ENCODE peak calls at places on chromosomes 6 and 20, in six cellular contexts. One of them, this sample, is unnamed.

GRCh38 chr20:36470482-36471062 is 70.7 kb upstream of the MYL9 start:
- DNase-seq in cardiac fibroblast: no peak
- DNase-seq in foreskin fibroblast: no peak
- DNase-seq in RWPE1: no peak
- DNase-seq in activated CD8-positive, alpha-beta memory T cell treated with anti-CD3 and anti-CD28 coated beads, Interleukin-2, amount 10 ng/mL, durations not matched to agents 7 days and 5 days: no peak
- DNase-seq in neural progenitor cell: no peak
- DNase-seq in this sample: peak

GRCh38 chr6:79048611-79049010 is 29.4 kb downstream of the PHIP start:
- DNase-seq in cardiac fibroblast: peak
- DNase-seq in foreskin fibroblast: peak
- DNase-seq in RWPE1: peak
- DNase-seq in activated CD8-positive, alpha-beta memory T cell treated with anti-CD3 and anti-CD28 coated beads, Interleukin-2, amount 10 ng/mL, durations not matched to agents 7 days and 5 days: no peak
- DNase-seq in neural progenitor cell: peak
- DNase-seq in this sample: no peak

GRCh38 chr6:169086020-169086419 is 167.6 kb downstream of the THBS2 start:
- DNase-seq in cardiac fibroblast: peak
- DNase-seq in foreskin fibroblast: no peak
- DNase-seq in RWPE1: no peak
- DNase-seq in activated CD8-positive, alpha-beta memory T cell treated with anti-CD3 and anti-CD28 coated beads, Interleukin-2, amount 10 ng/mL, durations not matched to agents 7 days and 5 days: no peak
- DNase-seq in neural progenitor cell: no peak
- DNase-seq in this sample: no peak

GRCh38 chr6:89411019-89411268 is 1.1 kb downstream of the RRAGD start:
- DNase-seq in cardiac fibroblast: no peak
- DNase-seq in foreskin fibroblast: peak
- DNase-seq in RWPE1: no peak
- DNase-seq in activated CD8-positive, alpha-beta memory T cell treated with anti-CD3 and anti-CD28 coated beads, Interleukin-2, amount 10 ng/mL, durations not matched to agents 7 days and 5 days: no peak
- DNase-seq in neural progenitor cell: no peak
- DNase-seq in this sample: no peak

GRCh38 chr6:34529665-34530327 is 26.3 kb downstream of the SPDEF start:
- DNase-seq in cardiac fibroblast: no peak
- DNase-seq in foreskin fibroblast: no peak
- DNase-seq in RWPE1: no peak
- DNase-seq in activated CD8-positive, alpha-beta memory T cell treated with anti-CD3 and anti-CD28 coated beads, Interleukin-2, amount 10 ng/mL, durations not matched to agents 7 days and 5 days: no peak
- DNase-seq in neural progenitor cell: no peak
- DNase-seq in this sample: no peak

GRCh38 chr6:44255848-44256247 is 1.5 kb downstream of the SLC35B2 start:
- DNase-seq in cardiac fibroblast: no peak
- DNase-seq in foreskin fibroblast: peak
- DNase-seq in RWPE1: no peak
- DNase-seq in activated CD8-positive, alpha-beta memory T cell treated with anti-CD3 and anti-CD28 coated beads, Interleukin-2, amount 10 ng/mL, durations not matched to agents 7 days and 5 days: no peak
- DNase-seq in neural progenitor cell: no peak
- DNase-seq in this sample: no peak

GRCh38 chr6:31952140-31952805 is 6.4 kb downstream of the CFB start:
- DNase-seq in cardiac fibroblast: peak
- DNase-seq in foreskin fibroblast: peak
- DNase-seq in RWPE1: peak
- DNase-seq in activated CD8-positive, alpha-beta memory T cell treated with anti-CD3 and anti-CD28 coated beads, Interleukin-2, amount 10 ng/mL, durations not matched to agents 7 days and 5 days: peak
- DNase-seq in neural progenitor cell: peak
- DNase-seq in this sample: no peak

GRCh38 chr20:2619961-2620595 is 32.4 kb upstream of the NOP56 start:
- DNase-seq in cardiac fibroblast: peak
- DNase-seq in foreskin fibroblast: peak
- DNase-seq in RWPE1: peak
- DNase-seq in activated CD8-positive, alpha-beta memory T cell treated with anti-CD3 and anti-CD28 coated beads, Interleukin-2, amount 10 ng/mL, durations not matched to agents 7 days and 5 days: no peak
- DNase-seq in neural progenitor cell: no peak
- DNase-seq in this sample: no peak

GRCh38 chr6:95501032-95501904 is 76.1 kb upstream of the MANEA start:
- DNase-seq in cardiac fibroblast: no peak
- DNase-seq in foreskin fibroblast: no peak
- DNase-seq in RWPE1: no peak
- DNase-seq in activated CD8-positive, alpha-beta memory T cell treated with anti-CD3 and anti-CD28 coated beads, Interleukin-2, amount 10 ng/mL, durations not matched to agents 7 days and 5 days: no peak
- DNase-seq in neural progenitor cell: no peak
- DNase-seq in this sample: no peak

GRCh38 chr20:38270869-38271608 is 10.5 kb upstream of the KIAA1755 start:
- DNase-seq in cardiac fibroblast: peak
- DNase-seq in foreskin fibroblast: peak
- DNase-seq in RWPE1: peak
- DNase-seq in activated CD8-positive, alpha-beta memory T cell treated with anti-CD3 and anti-CD28 coated beads, Interleukin-2, amount 10 ng/mL, durations not matched to agents 7 days and 5 days: no peak
- DNase-seq in neural progenitor cell: no peak
- DNase-seq in this sample: no peak

GRCh38 chr6:136317023-136317649 is 27.5 kb upstream of the BCLAF1 start:
- DNase-seq in cardiac fibroblast: peak
- DNase-seq in foreskin fibroblast: peak
- DNase-seq in RWPE1: peak
- DNase-seq in activated CD8-positive, alpha-beta memory T cell treated with anti-CD3 and anti-CD28 coated beads, Interleukin-2, amount 10 ng/mL, durations not matched to agents 7 days and 5 days: peak
- DNase-seq in neural progenitor cell: peak
- DNase-seq in this sample: peak

GRCh38 chr20:38073307-38074010 is 39.9 kb downstream of the RPRD1B start:
- DNase-seq in cardiac fibroblast: peak
- DNase-seq in foreskin fibroblast: peak
- DNase-seq in RWPE1: peak
- DNase-seq in activated CD8-positive, alpha-beta memory T cell treated with anti-CD3 and anti-CD28 coated beads, Interleukin-2, amount 10 ng/mL, durations not matched to agents 7 days and 5 days: no peak
- DNase-seq in neural progenitor cell: peak
- DNase-seq in this sample: no peak

GRCh38 chr6:14596410-14596809 is 478.8 kb downstream of the CD83 start:
- DNase-seq in cardiac fibroblast: peak
- DNase-seq in foreskin fibroblast: peak
- DNase-seq in RWPE1: peak
- DNase-seq in activated CD8-positive, alpha-beta memory T cell treated with anti-CD3 and anti-CD28 coated beads, Interleukin-2, amount 10 ng/mL, durations not matched to agents 7 days and 5 days: no peak
- DNase-seq in neural progenitor cell: no peak
- DNase-seq in this sample: no peak

GRCh38 chr6:72861935-72862432 is 240.1 kb downstream of the KCNQ5 start:
- DNase-seq in cardiac fibroblast: peak
- DNase-seq in foreskin fibroblast: peak
- DNase-seq in RWPE1: peak
- DNase-seq in activated CD8-positive, alpha-beta memory T cell treated with anti-CD3 and anti-CD28 coated beads, Interleukin-2, amount 10 ng/mL, durations not matched to agents 7 days and 5 days: no peak
- DNase-seq in neural progenitor cell: no peak
- DNase-seq in this sample: no peak

GRCh38 chr6:33668914-33669313 is 42.6 kb downstream of the UQCC2 start:
- DNase-seq in cardiac fibroblast: no peak
- DNase-seq in foreskin fibroblast: no peak
- DNase-seq in RWPE1: peak
- DNase-seq in activated CD8-positive, alpha-beta memory T cell treated with anti-CD3 and anti-CD28 coated beads, Interleukin-2, amount 10 ng/mL, durations not matched to agents 7 days and 5 days: no peak
- DNase-seq in neural progenitor cell: no peak
- DNase-seq in this sample: no peak

GRCh38 chr6:144343736-144344428 is 58.7 kb downstream of the UTRN start:
- DNase-seq in cardiac fibroblast: peak
- DNase-seq in foreskin fibroblast: no peak
- DNase-seq in RWPE1: no peak
- DNase-seq in activated CD8-positive, alpha-beta memory T cell treated with anti-CD3 and anti-CD28 coated beads, Interleukin-2, amount 10 ng/mL, durations not matched to agents 7 days and 5 days: peak
- DNase-seq in neural progenitor cell: no peak
- DNase-seq in this sample: no peak

GRCh38 chr20:4112490-4113420 is 97.4 kb upstream of the RNF24 start:
- DNase-seq in cardiac fibroblast: peak
- DNase-seq in foreskin fibroblast: peak
- DNase-seq in RWPE1: no peak
- DNase-seq in activated CD8-positive, alpha-beta memory T cell treated with anti-CD3 and anti-CD28 coated beads, Interleukin-2, amount 10 ng/mL, durations not matched to agents 7 days and 5 days: no peak
- DNase-seq in neural progenitor cell: no peak
- DNase-seq in this sample: no peak

GRCh38 chr6:17867880-17868279 is 119.6 kb downstream of the KIF13A start:
- DNase-seq in cardiac fibroblast: peak
- DNase-seq in foreskin fibroblast: peak
- DNase-seq in RWPE1: peak
- DNase-seq in activated CD8-positive, alpha-beta memory T cell treated with anti-CD3 and anti-CD28 coated beads, Interleukin-2, amount 10 ng/mL, durations not matched to agents 7 days and 5 days: no peak
- DNase-seq in neural progenitor cell: no peak
- DNase-seq in this sample: no peak

This sample was measured in NCI-H1417 treated with DMSO at 0.1 percent for 48 hours.